ENCODE peak calls at places on chromosomes 12 and 14, in five cellular contexts. One of them, this sample, is unnamed.

GRCh38 chr12:118680361-118680963 is 300.9 kb upstream of the SRRM4 start:
- DNase-seq in lower lobe of right lung: no peak
- DNase-seq in left lung: peak; percentile 50
- DNase-seq in HCT116: no peak
- DNase-seq in CD8-positive, alpha-beta memory T cell: no peak
- DNase-seq in this sample: no peak

GRCh38 chr12:122028165-122028591 is 6.5 kb downstream of the BCL7A start:
- DNase-seq in left lung: no peak
- DNase-seq in lower lobe of right lung: no peak
- DNase-seq in CD8-positive, alpha-beta memory T cell: no peak
- DNase-seq in HCT116: no peak
- DNase-seq in this sample: no peak

GRCh38 chr14:51860164-51860835 is at the start of gene GNG2:
- DNase-seq in left lung: peak; percentile 96
- DNase-seq in lower lobe of right lung: peak; percentile 87
- DNase-seq in HCT116: no peak
- DNase-seq in CD8-positive, alpha-beta memory T cell: peak; percentile 84
- DNase-seq in this sample: peak; percentile 82

GRCh38 chr14:101177301-101178055 is 274.0 kb upstream of the RTL1 start:
- DNase-seq in CD8-positive, alpha-beta memory T cell: no peak
- DNase-seq in lower lobe of right lung: no peak
- DNase-seq in HCT116: no peak
- DNase-seq in left lung: no peak
- DNase-seq in this sample: no peak

GRCh38 chr14:96383445-96383844 is 8.5 kb upstream of the AK7 start:
- DNase-seq in lower lobe of right lung: no peak
- DNase-seq in left lung: no peak
- DNase-seq in CD8-positive, alpha-beta memory T cell: no peak
- DNase-seq in HCT116: no peak
- DNase-seq in this sample: no peak

GRCh38 chr12:69435644-69436043 is 34.5 kb upstream of the FRS2 start:
- DNase-seq in left lung: no peak
- DNase-seq in HCT116: no peak
- DNase-seq in lower lobe of right lung: no peak
- DNase-seq in CD8-positive, alpha-beta memory T cell: no peak
- DNase-seq in this sample: no peak

GRCh38 chr14:58947156-58947555 is 241.3 kb upstream of the DAAM1 start:
- DNase-seq in CD8-positive, alpha-beta memory T cell: no peak
- DNase-seq in HCT116: no peak
- DNase-seq in left lung: no peak
- DNase-seq in lower lobe of right lung: no peak
- DNase-seq in this sample: no peak

GRCh38 chr12:48686037-48686595 is 4.1 kb upstream of the KANSL2 start:
- DNase-seq in HCT116: no peak
- DNase-seq in lower lobe of right lung: no peak
- DNase-seq in CD8-positive, alpha-beta memory T cell: no peak
- DNase-seq in left lung: no peak
- DNase-seq in this sample: no peak

GRCh38 chr12:123319826-123320225 is 44.8 kb downstream of the SBNO1 start:
- DNase-seq in HCT116: no peak
- DNase-seq in lower lobe of right lung: no peak
- DNase-seq in left lung: no peak
- DNase-seq in CD8-positive, alpha-beta memory T cell: no peak
- DNase-seq in this sample: no peak

GRCh38 chr12:103877934-103878510 is 37.0 kb upstream of the NT5DC3 start:
- DNase-seq in CD8-positive, alpha-beta memory T cell: peak; percentile 49
- DNase-seq in left lung: no peak
- DNase-seq in HCT116: peak; percentile 64
- DNase-seq in lower lobe of right lung: no peak
- DNase-seq in this sample: peak; percentile 42

GRCh38 chr12:12180575-12180974 is 86.3 kb downstream of the LRP6 start:
- DNase-seq in left lung: no peak
- DNase-seq in HCT116: no peak
- DNase-seq in lower lobe of right lung: no peak
- DNase-seq in CD8-positive, alpha-beta memory T cell: no peak
- DNase-seq in this sample: no peak

GRCh38 chr12:75592086-75592485 is 80.7 kb upstream of the KRR1 start:
- DNase-seq in CD8-positive, alpha-beta memory T cell: no peak
- DNase-seq in lower lobe of right lung: no peak
- DNase-seq in HCT116: no peak
- DNase-seq in left lung: no peak
- DNase-seq in this sample: no peak

GRCh38 chr14:100486025-100486828 is 101.0 kb downstream of the BEGAIN start:
- DNase-seq in HCT116: no peak
- DNase-seq in lower lobe of right lung: peak; percentile 60
- DNase-seq in CD8-positive, alpha-beta memory T cell: peak; percentile 17
- DNase-seq in left lung: no peak
- DNase-seq in this sample: peak; percentile 7

GRCh38 chr12:108241961-108242360 is 97.2 kb downstream of the CMKLR1 start:
- DNase-seq in lower lobe of right lung: no peak
- DNase-seq in HCT116: no peak
- DNase-seq in left lung: no peak
- DNase-seq in CD8-positive, alpha-beta memory T cell: no peak
- DNase-seq in this sample: no peak

GRCh38 chr14:29273513-29273912 is 506.9 kb downstream of the FOXG1 start:
- DNase-seq in CD8-positive, alpha-beta memory T cell: no peak
- DNase-seq in HCT116: no peak
- DNase-seq in left lung: no peak
- DNase-seq in lower lobe of right lung: no peak
- DNase-seq in this sample: no peak

GRCh38 chr12:94954029-94954685 is 49.3 kb downstream of the NDUFA12 start:
- DNase-seq in CD8-positive, alpha-beta memory T cell: no peak
- DNase-seq in HCT116: peak; percentile 67
- DNase-seq in lower lobe of right lung: no peak
- DNase-seq in left lung: no peak
- DNase-seq in this sample: no peak

GRCh38 chr12:57341275-57341990 is 89.4 kb downstream of the R3HDM2 start:
- DNase-seq in CD8-positive, alpha-beta memory T cell: no peak
- DNase-seq in lower lobe of right lung: no peak
- DNase-seq in HCT116: no peak
- DNase-seq in left lung: no peak
- DNase-seq in this sample: no peak

GRCh38 chr12:55715169-55715764 is 579 bp upstream of the BLOC1S1 start:
- DNase-seq in lower lobe of right lung: no peak
- DNase-seq in HCT116: no peak
- DNase-seq in CD8-positive, alpha-beta memory T cell: no peak
- DNase-seq in left lung: no peak
- DNase-seq in this sample: no peak

GRCh38 chr14:50599700-50600444 is 39.9 kb downstream of the ATL1 start:
- DNase-seq in lower lobe of right lung: no peak
- DNase-seq in CD8-positive, alpha-beta memory T cell: no peak
- DNase-seq in HCT116: peak; percentile 38
- DNase-seq in left lung: no peak
- DNase-seq in this sample: no peak

GRCh38 chr12:3405821-3406220 is 85.2 kb upstream of the PRMT8 start:
- DNase-seq in HCT116: no peak
- DNase-seq in CD8-positive, alpha-beta memory T cell: no peak
- DNase-seq in lower lobe of right lung: no peak
- DNase-seq in left lung: no peak
- DNase-seq in this sample: no peak

GRCh38 chr14:102633906-102634595 is 41.6 kb downstream of the RCOR1 start:
- DNase-seq in CD8-positive, alpha-beta memory T cell: no peak
- DNase-seq in left lung: no peak
- DNase-seq in HCT116: no peak
- DNase-seq in lower lobe of right lung: no peak
- DNase-seq in this sample: no peak

GRCh38 chr12:23533295-23533694 is 416.2 kb downstream of the SOX5 start:
- DNase-seq in left lung: no peak
- DNase-seq in CD8-positive, alpha-beta memory T cell: no peak
- DNase-seq in HCT116: no peak
- DNase-seq in lower lobe of right lung: no peak
- DNase-seq in this sample: no peak

GRCh38 chr12:60021235-60021634 is 425.4 kb downstream of the SLC16A7 start:
- DNase-seq in lower lobe of right lung: no peak
- DNase-seq in left lung: no peak
- DNase-seq in CD8-positive, alpha-beta memory T cell: no peak
- DNase-seq in HCT116: no peak
- DNase-seq in this sample: no peak

GRCh38 chr12:19010087-19010486 is 119.4 kb upstream of the PLEKHA5 start:
- DNase-seq in CD8-positive, alpha-beta memory T cell: no peak
- DNase-seq in lower lobe of right lung: no peak
- DNase-seq in left lung: no peak
- DNase-seq in HCT116: no peak
- DNase-seq in this sample: no peak

DNA sequence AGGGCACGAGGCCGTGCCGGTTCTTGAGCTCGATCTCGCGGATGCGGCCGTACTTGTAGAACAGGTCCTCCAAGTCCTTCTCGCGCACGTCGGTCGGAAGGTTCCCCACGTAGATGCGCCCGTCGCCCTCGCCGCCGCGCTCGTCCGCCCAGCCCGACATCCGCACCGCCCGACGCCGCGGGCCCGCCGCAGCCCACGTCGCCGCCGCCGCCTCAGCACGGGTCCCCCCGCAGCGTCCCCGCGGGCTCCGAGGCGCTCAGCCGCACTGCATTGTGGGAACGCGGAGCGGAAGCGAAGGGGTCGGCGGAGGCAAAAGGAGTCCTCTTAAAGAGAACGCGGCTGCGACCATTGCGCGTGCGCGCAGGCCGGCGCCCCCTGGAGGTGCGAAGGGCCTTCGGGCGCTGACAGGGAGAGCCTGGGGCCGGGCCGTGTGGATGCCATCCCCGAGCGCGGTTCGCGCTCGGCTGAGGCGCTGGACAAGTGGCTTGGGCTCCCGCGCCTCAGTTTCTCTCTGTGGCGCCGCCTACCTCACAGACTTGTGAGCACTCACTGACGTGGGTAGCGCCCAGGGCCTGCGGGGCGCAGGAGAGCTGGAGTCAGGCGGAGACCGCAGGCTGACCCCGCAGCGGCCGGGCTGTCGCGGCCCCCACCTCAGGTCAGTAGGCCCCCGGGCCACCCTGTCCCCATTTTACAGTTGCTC is at the start of gene SRSF9:
- DNase-seq in lower lobe of right lung: peak; percentile 97
- DNase-seq in HCT116: peak; percentile 95
- DNase-seq in CD8-positive, alpha-beta memory T cell: peak; percentile 97
- DNase-seq in left lung: peak; percentile 100
- DNase-seq in this sample: peak; percentile 96
- H3K4me3 ChIP-seq in lower lobe of right lung: peak within 1 kb of the TSS; percentile 93
- H3K4me3 ChIP-seq in HCT116: peak within 1 kb of the TSS; percentile 80
- H3K4me3 ChIP-seq in CD8-positive, alpha-beta memory T cell: peak within 1 kb of the TSS; percentile 86
- H3K4me3 ChIP-seq in left lung: peak within 1 kb of the TSS; percentile 95
- H3K4me3 ChIP-seq in this sample: peak within 1 kb of the TSS; percentile 86

DNA sequence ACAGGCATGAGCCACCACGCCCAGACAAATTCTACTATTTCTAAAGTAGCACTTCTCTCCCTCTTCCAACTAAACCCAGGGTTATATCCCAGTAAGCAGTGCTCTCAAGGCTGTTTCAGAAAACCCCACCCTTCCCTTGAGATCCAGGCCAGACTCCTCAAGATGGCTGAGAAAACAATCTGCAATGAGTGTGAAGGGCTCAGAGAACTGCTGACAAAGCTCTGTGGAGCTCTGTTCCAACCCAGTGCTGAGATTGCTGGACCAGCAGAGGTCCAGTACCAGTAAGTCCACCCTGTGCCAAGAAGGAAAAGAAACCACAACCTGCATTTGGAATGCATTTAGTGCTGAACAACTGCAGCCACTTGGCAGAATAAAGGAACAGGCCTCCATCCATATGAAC is 3.7 kb upstream of the IFFO1 start:
- DNase-seq in HCT116: no peak
- DNase-seq in lower lobe of right lung: no peak
- DNase-seq in left lung: no peak
- DNase-seq in CD8-positive, alpha-beta memory T cell: no peak
- DNase-seq in this sample: no peak
- H3K27ac ChIP-seq in HCT116: no peak overlapping the region
- H3K27ac ChIP-seq in lower lobe of right lung: no peak overlapping the region
- H3K27ac ChIP-seq in left lung: peak overlapping the region; percentile 19
- H3K27ac ChIP-seq in CD8-positive, alpha-beta memory T cell: no peak overlapping the region
- H3K27ac ChIP-seq in this sample: no peak overlapping the region

DNA sequence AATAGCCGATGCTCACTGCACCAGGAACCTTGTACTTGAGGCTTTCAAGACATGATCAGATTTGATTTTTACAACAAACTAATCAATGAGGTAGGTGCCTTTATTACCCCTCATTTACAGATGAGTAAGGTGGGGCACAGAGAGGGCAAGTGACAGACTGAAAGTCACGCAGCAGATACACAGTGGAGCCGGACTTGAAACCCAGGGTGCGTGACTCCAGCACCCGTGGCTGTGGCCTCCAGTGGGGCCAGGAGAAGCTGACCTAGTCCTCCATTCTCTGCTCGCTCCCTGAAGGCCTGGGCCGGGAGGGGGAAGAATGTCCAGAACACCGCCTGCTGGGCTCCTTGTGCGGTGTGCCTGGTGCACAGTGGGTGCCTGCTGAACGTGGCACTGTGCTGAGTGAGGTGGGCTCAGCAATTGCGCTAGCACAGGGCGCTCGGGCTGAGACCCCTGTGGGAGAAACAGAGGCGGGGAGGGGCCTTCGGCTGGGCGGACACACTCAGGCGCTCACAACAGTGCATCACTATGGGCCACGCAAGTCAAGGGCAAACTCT is 125.2 kb downstream of the CALM1 start:
- DNase-seq in left lung: no peak
- DNase-seq in lower lobe of right lung: peak; percentile 34
- DNase-seq in HCT116: no peak
- DNase-seq in CD8-positive, alpha-beta memory T cell: no peak
- DNase-seq in this sample: no peak
- H3K4me1 ChIP-seq in left lung: peaks cover 16% of the 10 kb centered on the region
- H3K4me1 ChIP-seq in lower lobe of right lung: peaks cover 23% of the 10 kb centered on the region
- H3K4me1 ChIP-seq in HCT116: peaks cover 37% of the 10 kb centered on the region
- H3K4me1 ChIP-seq in CD8-positive, alpha-beta memory T cell: no peaks in the 10 kb centered on the region
- H3K4me1 ChIP-seq in this sample: no peaks in the 10 kb centered on the region

DNA sequence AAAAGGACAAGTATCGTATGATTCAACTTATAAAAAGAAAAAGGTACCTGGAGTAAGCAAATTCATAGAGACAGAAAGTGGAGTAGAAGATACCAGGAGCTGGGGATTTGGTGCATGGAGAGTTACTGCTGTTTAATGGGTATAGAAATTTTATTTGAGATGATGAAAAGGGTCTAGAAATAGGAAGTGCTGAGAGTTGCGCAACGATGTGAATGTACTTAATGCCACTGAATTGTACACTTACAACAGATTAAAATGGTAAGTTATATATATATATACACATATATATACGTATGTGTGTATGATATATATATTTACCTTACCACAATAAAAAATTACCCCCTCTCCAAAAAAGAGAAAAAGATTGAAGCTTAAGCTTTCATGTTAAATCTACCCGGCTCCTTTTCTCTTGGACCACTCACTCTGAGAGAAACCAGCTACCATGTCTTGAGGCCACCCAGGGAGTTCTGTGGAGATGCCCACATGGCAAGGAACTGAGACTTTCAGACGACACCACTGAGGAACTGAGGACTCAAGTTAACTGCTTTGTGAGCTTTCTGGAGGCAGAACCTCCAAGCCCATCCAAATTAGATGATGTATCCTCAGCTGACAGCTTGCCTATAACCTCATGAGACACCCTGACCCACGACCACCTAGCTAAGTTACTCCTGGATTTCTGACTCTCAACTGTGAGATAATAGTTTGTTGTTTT is 130.0 kb upstream of the BTG1 start:
- DNase-seq in HCT116: no peak
- DNase-seq in left lung: no peak
- DNase-seq in lower lobe of right lung: no peak
- DNase-seq in CD8-positive, alpha-beta memory T cell: no peak
- DNase-seq in this sample: no peak
- H3K4me3 ChIP-seq in HCT116: no peak overlapping the region
- H3K4me3 ChIP-seq in left lung: no peak overlapping the region
- H3K4me3 ChIP-seq in lower lobe of right lung: no peak overlapping the region
- H3K4me3 ChIP-seq in CD8-positive, alpha-beta memory T cell: no peak overlapping the region
- H3K4me3 ChIP-seq in this sample: no peak overlapping the region

This sample was measured in CD4-positive, CD25-positive, alpha-beta regulatory T cell.